ENCODE peak calls at places on chromosome 15, in five cellular contexts. P is HEK293T, U is K562, M is SK-N-SH, Z is GM12878. X is an unnamed sample.

GRCh38 chr15:101090460-101090853 is 161.4 kb downstream of the CHSY1 start:
- DNase-seq in P (no peak), Z (no peak), M (no peak), U (no peak), X (no peak)

GRCh38 chr15:69595009-69595825 is 142.6 kb downstream of the RPLP1 start:
- DNase-seq in M (no peak), U (no peak), P (no peak), Z (no peak), X (no peak)

GRCh38 chr15:44029940-44030568 is 165.0 kb downstream of the FRMD5 start:
- DNase-seq in U (no peak), Z (no peak), P (no peak), M (no peak), X (no peak)

GRCh38 chr15:100728371-100729201 is 126.2 kb downstream of the ASB7 start:
- DNase-seq in M (peak), P (no peak), Z (no peak), U (no peak), X (no peak)

GRCh38 chr15:36912311-36912712 is 188.0 kb downstream of the MEIS2 start:
- DNase-seq in M (no peak), U (no peak), P (no peak), Z (no peak), X (no peak)

GRCh38 chr15:39833515-39833981 is 50.9 kb upstream of the FSIP1 start:
- DNase-seq in U (no peak), M (no peak), P (no peak), Z (no peak), X (no peak)

GRCh38 chr15:45333550-45333949 is 44.8 kb downstream of the GATM start:
- DNase-seq in U (no peak), P (no peak), M (peak), Z (no peak), X (peak)

GRCh38 chr15:84839714-84840113 is 22.6 kb downstream of the ALPK3 start:
- DNase-seq in Z (no peak), P (no peak), U (no peak), M (no peak), X (no peak)

GRCh38 chr15:39698444-39699390 is 83.9 kb downstream of the FSIP1 start:
- DNase-seq in M (no peak), Z (no peak), P (no peak), U (peak), X (no peak)

GRCh38 chr15:79657722-79658121 is 225.6 kb downstream of the MINAR1 start:
- DNase-seq in M (no peak), P (no peak), U (no peak), Z (no peak), X (no peak)

GRCh38 chr15:32042269-32042996 is 12.1 kb downstream of the CHRNA7 start:
- DNase-seq in Z (no peak), M (peak), P (peak), U (peak), X (no peak)

GRCh38 chr15:67224889-67225288 is 29.6 kb downstream of the AAGAB start:
- DNase-seq in U (no peak), P (no peak), M (no peak), Z (no peak), X (no peak)

GRCh38 chr15:101141926-101142527 is 109.8 kb downstream of the CHSY1 start:
- DNase-seq in P (no peak), Z (no peak), U (no peak), M (no peak), X (no peak)

GRCh38 chr15:90315276-90315982 is 36.7 kb upstream of the ZNF774 start:
- DNase-seq in Z (no peak), M (no peak), P (no peak), U (no peak), X (peak)
- TF ChIP-seq FOXM1 in Z (no peak), M (no peak), P (no peak), U (no peak), X (no peak)

GRCh38 chr15:99502182-99502581 is 63.6 kb upstream of the MEF2A start:
- DNase-seq in M (no peak), Z (peak), P (no peak), U (no peak), X (no peak)
- TF ChIP-seq FOXM1 in M (no peak), Z (no peak), P (no peak), U (no peak), X (no peak)

DNA sequence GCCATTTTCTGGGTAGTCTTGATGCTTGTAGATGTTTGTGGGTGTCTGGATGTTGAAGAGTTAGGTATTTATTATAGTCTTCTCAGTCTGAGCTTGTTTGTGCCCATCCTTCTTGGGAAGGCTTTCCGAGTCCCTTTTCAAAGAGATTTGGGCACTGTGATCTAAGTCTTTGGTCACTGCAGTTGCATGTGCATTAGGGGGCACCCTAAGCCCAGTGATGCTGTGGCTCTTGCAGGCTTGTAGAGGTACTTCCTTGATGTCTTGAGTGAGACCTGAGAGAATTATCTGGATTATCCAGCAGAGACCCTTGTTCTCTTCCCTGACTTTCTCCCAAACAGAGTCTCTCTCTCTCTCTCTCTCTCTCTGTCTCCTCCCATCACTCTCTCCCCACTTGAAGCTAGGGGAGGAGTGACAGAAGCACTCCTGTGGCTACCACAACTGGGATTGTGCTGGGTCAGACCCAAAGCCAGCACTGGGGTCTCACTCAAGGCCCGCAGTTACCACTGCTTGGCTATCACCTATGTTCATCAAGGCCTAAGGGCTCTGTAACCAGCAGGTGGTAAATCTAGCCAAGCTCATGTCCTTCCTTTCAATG is 68.5 kb downstream of the TMCO5A start:
- DNase-seq in P (no peak), U (no peak), M (no peak), Z (peak), X (peak)
- TF ChIP-seq FOXM1 in P (no peak), U (no peak), M (no peak), Z (no peak), X (no peak)

DNA sequence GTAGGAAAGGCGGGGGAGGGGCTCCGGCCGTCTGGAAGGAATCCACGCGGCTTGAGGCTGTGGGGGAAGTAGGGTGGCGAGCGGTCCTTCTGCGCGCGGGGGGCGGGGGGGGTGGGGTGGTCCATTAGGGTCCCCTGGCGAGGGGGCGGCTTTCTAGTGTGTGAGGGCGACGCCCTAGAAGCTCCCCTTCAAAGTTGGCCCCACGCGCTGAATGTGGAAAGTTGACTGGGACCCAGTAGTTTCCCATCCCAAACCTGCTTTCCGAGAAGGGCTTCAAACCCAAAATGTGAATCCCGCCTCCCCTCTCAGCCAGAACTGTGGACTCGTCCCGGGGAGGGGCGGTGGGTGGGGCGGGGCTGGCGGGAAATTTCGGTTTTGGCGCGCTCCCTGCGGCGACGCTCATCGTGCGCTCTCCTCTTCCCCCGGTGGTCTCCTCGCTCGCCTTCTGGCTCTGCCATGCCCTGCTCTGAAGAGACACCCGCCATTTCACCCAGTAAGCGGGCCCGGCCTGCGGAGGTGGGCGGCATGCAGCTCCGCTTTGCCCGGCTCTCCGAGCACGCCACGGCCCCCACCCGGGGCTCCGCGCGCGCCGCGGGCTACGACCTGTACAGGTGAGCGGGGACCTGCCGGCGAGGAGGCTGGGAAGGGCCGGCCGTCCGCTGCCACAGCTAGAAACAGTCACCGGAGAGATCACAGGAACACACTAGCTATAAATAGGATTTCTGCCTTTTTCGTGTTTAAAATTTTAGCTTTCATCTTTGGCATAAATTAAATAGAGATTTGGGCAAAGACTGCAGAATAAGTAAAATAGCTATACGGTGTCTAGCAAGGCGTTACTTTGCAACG is 790 bp downstream of the DUT start:
- DNase-seq in P (peak), U (peak), Z (no peak), M (peak), X (peak)
- TF ChIP-seq FOXM1 in P (no peak), U (no peak), Z (no peak), M (no peak), X (no peak)

GRCh38 chr15:57540736-57541135 is 51.0 kb upstream of the MYZAP start:
- DNase-seq in Z (peak), M (no peak), U (no peak), P (no peak), X (no peak)

GRCh38 chr15:57534279-57534678 is 57.4 kb upstream of the MYZAP start:
- DNase-seq in U (no peak), M (no peak), P (no peak), Z (no peak), X (no peak)

GRCh38 chr15:57537951-57538506 is 53.7 kb upstream of the MYZAP start:
- DNase-seq in Z (no peak), U (no peak), P (no peak), M (no peak), X (no peak)

GRCh38 chr15:57538822-57539221 is 52.9 kb upstream of the MYZAP start:
- DNase-seq in U (no peak), Z (no peak), M (no peak), P (no peak), X (no peak)

DNA sequence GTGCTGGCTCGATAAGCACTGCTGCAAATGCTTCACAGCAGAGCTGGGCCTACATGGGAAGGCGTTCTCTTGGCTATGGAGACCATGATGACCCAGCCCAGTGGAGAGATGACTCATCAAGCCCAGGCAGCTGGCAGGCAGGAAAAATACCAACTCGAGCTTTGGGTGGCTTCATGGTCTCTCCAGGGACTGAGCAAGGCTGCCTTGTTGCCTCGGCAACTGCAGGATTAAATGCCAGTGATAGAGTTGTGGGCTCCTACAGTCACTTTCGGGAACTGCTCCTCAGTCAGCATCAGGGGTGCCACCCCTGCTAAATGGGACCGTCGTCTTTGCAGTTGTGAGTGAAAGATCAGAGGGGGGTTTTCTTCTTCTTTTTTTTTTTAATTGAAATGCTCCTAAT is 54.6 kb upstream of the MYZAP start:
- DNase-seq in Z (no peak), P (no peak), M (no peak), U (no peak), X (peak)
- TF ChIP-seq FOXM1 in Z (no peak), P (no peak), M (no peak), U (no peak), X (no peak)

GRCh38 chr15:57321485-57321884 is 54.8 kb upstream of the CGNL1 start:
- DNase-seq in M (no peak), U (no peak), Z (no peak), P (no peak), X (no peak)

GRCh38 chr15:57321973-57322601 is 54.2 kb upstream of the CGNL1 start:
- DNase-seq in Z (no peak), P (no peak), U (peak), M (no peak), X (no peak)

GRCh38 chr15:57319919-57320542 is 56.3 kb upstream of the CGNL1 start:
- DNase-seq in M (no peak), U (no peak), P (no peak), Z (no peak), X (no peak)

GRCh38 chr15:57319226-57319918 is 56.9 kb upstream of the CGNL1 start:
- DNase-seq in U (no peak), Z (no peak), M (no peak), P (no peak), X (no peak)

DNA sequence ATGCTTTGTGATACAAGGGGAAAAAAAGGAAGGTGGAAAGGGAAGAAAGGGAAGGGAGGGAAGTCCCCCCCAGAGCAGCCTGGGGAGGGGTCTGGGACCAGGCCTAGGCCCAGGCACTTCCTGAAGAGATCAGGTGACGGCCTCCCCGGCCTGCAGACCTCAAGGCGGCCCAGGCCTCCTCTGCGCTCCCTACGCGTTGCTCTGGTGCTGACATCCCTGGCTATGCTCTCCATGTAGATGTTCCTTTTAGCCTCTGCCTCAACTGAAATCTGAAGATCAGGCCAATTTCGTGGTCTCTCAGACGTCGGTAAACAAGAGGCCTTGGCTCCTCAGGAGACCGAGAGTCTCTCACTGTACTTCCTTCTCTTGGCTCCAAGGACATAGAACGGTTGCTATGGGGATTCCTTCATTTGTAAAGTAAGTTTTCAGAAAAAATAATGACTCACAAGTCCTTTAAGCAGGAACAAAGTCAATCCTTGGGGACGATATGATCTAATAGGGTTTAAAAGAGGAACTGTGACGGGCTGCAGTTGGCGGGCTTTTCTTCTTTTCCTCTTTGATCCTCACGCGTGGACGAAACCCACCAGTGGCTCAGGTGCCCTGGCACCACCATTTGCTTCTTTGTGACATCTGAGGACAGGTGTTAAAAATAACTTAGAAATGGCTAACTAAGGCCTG is 55.6 kb upstream of the CGNL1 start:
- DNase-seq in Z (no peak), P (no peak), M (no peak), U (no peak), X (no peak)
- TF ChIP-seq FOXM1 in Z (no peak), P (no peak), M (no peak), U (no peak), X (no peak)

GRCh38 chr15:74896316-74896715 is 6.5 kb downstream of the MPI start:
- DNase-seq in P (no peak), M (no peak), U (no peak), Z (no peak), X (no peak)
- TF ChIP-seq FOXM1 in P (no peak), M (no peak), U (no peak), Z (no peak), X (no peak)